ENCODE peak calls at places on chromosomes 16 and 17, in five cellular contexts. J is omental fat pad; Z is CD4-positive, alpha-beta T cell; W is uterus; C is AG10803. O is an unnamed sample.

GRCh38 chr17:6603746-6604325 is 36.7 kb downstream of the KIAA0753 start:
- DNase-seq in J (no peak), Z (no peak), W (no peak), C (no peak), O (no peak)

GRCh38 chr17:47810200-47810821 is 11.3 kb downstream of the OSBPL7 start:
- DNase-seq in J (no peak), Z (no peak), W (no peak), C (peak), O (peak)

GRCh38 chr17:42002792-42003301 is 14.4 kb downstream of the DNAJC7 start:
- DNase-seq in J (no peak), Z (no peak), W (no peak), C (no peak), O (no peak)

GRCh38 chr16:59048876-59049275 is 314.8 kb upstream of the GOT2 start:
- DNase-seq in J (no peak), Z (no peak), W (no peak), C (no peak), O (no peak)

GRCh38 chr16:48870141-48870540 is 260.2 kb upstream of the N4BP1 start:
- DNase-seq in J (no peak), Z (no peak), W (no peak), C (no peak), O (no peak)

GRCh38 chr17:39777534-39778365 is 40.0 kb downstream of the GRB7 start:
- DNase-seq in J (no peak), Z (no peak), W (no peak), C (no peak), O (no peak)

GRCh38 chr17:39787038-39787437 is 49.3 kb downstream of the GRB7 start:
- DNase-seq in J (no peak), Z (no peak), W (no peak), C (no peak), O (no peak)

GRCh38 chr17:65559802-65560627 is 1.4 kb downstream of the AXIN2 start:
- DNase-seq in J (no peak), Z (peak), W (peak), C (no peak), O (no peak)

GRCh38 chr17:63702223-63702577 is 2.3 kb upstream of the LIMD2 start:
- DNase-seq in J (no peak), Z (peak), W (no peak), C (no peak), O (no peak)

GRCh38 chr16:4868573-4868972 is 21.3 kb downstream of the UBN1 start:
- DNase-seq in J (no peak), Z (no peak), W (no peak), C (no peak), O (no peak)

GRCh38 chr17:43753488-43754129 is 5.0 kb downstream of the SOST start:
- DNase-seq in J (no peak), Z (no peak), W (no peak), C (peak), O (peak)

GRCh38 chr17:63774141-63774981 is at the start of gene DDX42:
- DNase-seq in J (peak), Z (peak), W (peak), C (peak), O (no peak)

GRCh38 chr16:424623-425081 is 797 bp upstream of the RAB11FIP3 start:
- DNase-seq in J (no peak), Z (no peak), W (peak), C (peak), O (no peak)

GRCh38 chr17:35731239-35731931 is at the start of gene RASL10B:
- DNase-seq in J (no peak), Z (no peak), W (peak), C (peak), O (no peak)

GRCh38 chr16:22813223-22813945 is 578 bp upstream of the HS3ST2 start:
- DNase-seq in J (no peak), Z (no peak), W (no peak), C (peak), O (peak)

GRCh38 chr17:36901506-36901905 is 35.8 kb upstream of the LHX1 start:
- DNase-seq in J (no peak), Z (no peak), W (no peak), C (peak), O (peak)

GRCh38 chr17:64343833-64344637 is 46.6 kb downstream of the PECAM1 start:
- DNase-seq in J (no peak), Z (peak), W (peak), C (peak), O (peak)

GRCh38 chr16:27449434-27450188 is 47.6 kb downstream of the IL21R start:
- DNase-seq in J (no peak), Z (peak), W (no peak), C (no peak), O (no peak)

GRCh38 chr17:59890720-59891119 is 2.0 kb downstream of the TUBD1 start:
- DNase-seq in J (no peak), Z (no peak), W (no peak), C (peak), O (peak)

GRCh38 chr16:29687755-29688154 is 8.8 kb downstream of the QPRT start:
- DNase-seq in J (no peak), Z (no peak), W (no peak), C (no peak), O (no peak)

GRCh38 chr17:20092292-20092867 is 83.2 kb downstream of the SPECC1 start:
- DNase-seq in J (no peak), Z (no peak), W (no peak), C (no peak), O (no peak)

GRCh38 chr17:79742589-79742918 is 11.8 kb downstream of the ENPP7 start:
- DNase-seq in J (no peak), Z (no peak), W (no peak), C (no peak), O (no peak)

GRCh38 chr17:43367588-43368242 is 31.1 kb upstream of the ARL4D start:
- DNase-seq in J (no peak), Z (no peak), W (no peak), C (peak), O (peak)

GRCh38 chr17:62611308-62611707 is 16.2 kb upstream of the MRC2 start:
- DNase-seq in J (no peak), Z (no peak), W (no peak), C (no peak), O (no peak)

GRCh38 chr16:77335652-77336234 is 99.1 kb downstream of the ADAMTS18 start:
- DNase-seq in J (no peak), Z (no peak), W (no peak), C (no peak), O (no peak)

GRCh38 chr17:80481284-80482057 is 5.1 kb upstream of the NPTX1 start:
- DNase-seq in J (no peak), Z (no peak), W (no peak), C (no peak), O (no peak)

GRCh38 chr17:7313028-7313889 is 1.9 kb downstream of the GPS2 start:
- DNase-seq in J (no peak), Z (no peak), W (no peak), C (no peak), O (no peak)

GRCh38 chr17:1179635-1180433 is at the start of gene ABR:
- DNase-seq in J (no peak), Z (peak), W (peak), C (peak), O (no peak)
- TF ChIP-seq CTCF in J (no peak), Z (no peak), W (no peak), C (no peak), O (no peak)

DNA sequence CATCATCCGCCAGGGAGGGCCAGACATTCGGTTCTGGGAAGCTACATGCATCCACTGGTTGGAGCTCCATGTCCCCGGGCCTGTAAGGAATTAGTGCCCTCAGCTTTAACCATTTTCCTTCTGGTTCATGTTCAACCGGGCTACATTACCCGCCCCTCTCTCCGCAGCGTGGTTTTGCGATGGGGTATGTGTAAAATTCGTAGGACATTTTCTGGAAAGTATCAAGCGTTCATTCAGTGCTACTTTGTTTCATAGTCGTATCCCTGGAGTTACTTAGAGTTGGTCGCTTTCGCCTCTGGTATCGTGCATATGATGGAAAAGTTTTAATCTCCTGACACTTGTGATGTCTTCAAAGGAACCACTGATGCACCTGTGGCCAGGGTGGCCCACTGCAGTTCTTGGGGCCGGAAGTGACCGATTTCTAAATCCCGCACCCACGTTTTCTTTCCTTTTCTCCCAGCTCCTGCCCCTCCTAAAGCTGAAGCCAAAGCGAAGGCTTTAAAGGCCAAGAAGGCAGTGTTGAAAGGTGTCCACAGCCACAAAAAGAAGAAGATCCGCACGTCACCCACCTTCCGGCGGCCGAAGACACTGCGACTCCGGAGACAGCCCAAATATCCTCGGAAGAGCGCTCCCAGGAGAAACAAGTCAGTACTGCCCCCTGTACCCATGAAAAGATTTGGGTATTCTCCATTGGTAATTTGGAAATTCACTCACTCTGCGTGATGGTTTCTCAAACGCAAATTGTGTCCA is 637 bp downstream of the RPL23A start:
- DNase-seq in J (no peak), Z (no peak), W (no peak), C (no peak), O (no peak)
- TF ChIP-seq CTCF in J (no peak), Z (no peak), W (no peak), C (no peak), O (peak)

GRCh38 chr16:85678821-85679220 is 9.9 kb downstream of the GINS2 start:
- DNase-seq in J (no peak), Z (no peak), W (no peak), C (no peak), O (no peak)
- TF ChIP-seq CTCF in J (no peak), Z (no peak), W (no peak), C (no peak), O (no peak)

GRCh38 chr17:17377568-17377967 is 74.4 kb downstream of the NT5M start:
- DNase-seq in J (no peak), Z (no peak), W (no peak), C (no peak), O (no peak)
- TF ChIP-seq CTCF in J (no peak), Z (no peak), W (no peak), C (no peak), O (no peak)

DNA sequence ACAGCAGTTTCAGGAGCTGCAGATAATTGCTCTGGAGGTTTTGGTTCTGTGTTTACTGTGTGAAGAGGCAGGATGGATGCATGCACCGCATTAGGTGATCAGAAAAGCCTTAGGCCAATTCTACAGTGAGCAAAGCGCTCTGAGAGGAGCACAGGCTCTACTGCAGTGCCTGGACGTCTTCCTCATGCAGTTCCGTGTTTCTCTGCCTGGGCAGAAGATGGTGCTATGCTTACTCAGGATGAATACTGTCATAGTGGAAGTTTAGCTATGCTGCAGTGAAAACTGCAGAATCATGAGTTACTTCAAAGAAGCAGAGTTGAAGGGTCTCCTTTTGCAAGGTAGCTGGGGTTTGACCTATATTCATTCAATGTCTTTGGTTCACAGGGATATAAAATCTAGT is 1012.4 kb downstream of the KCNJ18 start:
- DNase-seq in J (no peak), Z (no peak), W (no peak), C (no peak), O (no peak)
- TF ChIP-seq CTCF in J (no peak), Z (no peak), W (no peak), C (no peak), O (no peak)

GRCh38 chr16:69105501-69106361 is at the start of gene HAS3:
- DNase-seq in J (no peak), Z (no peak), W (no peak), C (peak), O (peak)
- TF ChIP-seq CTCF in J (no peak), Z (no peak), W (no peak), C (peak), O (peak)

DNA sequence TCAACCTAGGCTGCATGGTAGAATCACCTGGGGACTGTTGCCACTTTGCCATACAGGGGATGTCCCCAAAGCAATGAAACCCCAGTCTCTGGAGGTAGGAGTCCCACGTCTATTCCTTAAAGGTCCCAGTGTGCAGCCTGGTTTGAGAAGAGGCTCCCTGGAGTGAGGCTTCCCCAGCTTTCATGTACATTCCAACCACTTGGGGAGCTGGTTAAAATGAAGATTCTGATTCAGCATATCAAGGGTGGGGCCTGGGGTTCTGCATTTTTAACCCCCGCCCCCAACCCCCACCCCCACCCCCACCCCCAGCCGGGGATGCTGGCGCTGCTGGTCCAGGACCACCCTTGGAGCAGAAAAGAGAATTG is 241.2 kb downstream of the FOXL1 start:
- DNase-seq in J (no peak), Z (no peak), W (no peak), C (no peak), O (no peak)
- TF ChIP-seq CTCF in J (no peak), Z (no peak), W (no peak), C (peak), O (peak)

GRCh38 chr17:14211778-14212177 is 24.9 kb downstream of the CDRT15 start:
- DNase-seq in J (no peak), Z (peak), W (peak), C (no peak), O (no peak)
- TF ChIP-seq CTCF in J (no peak), Z (peak), W (peak), C (peak), O (peak)

O was measured in bronchial epithelial cell.